ENCODE peak calls at places on chromosome 13, in six cellular contexts. Y, A, P, T, C and D are unnamed samples.

GRCh38 chr13:22451345-22451744 is 729.4 kb upstream of the SGCG start:
- DNase-seq in T (no peak), C (no peak), Y (no peak), A (no peak), P (peak; percentile 89), D (no peak)

GRCh38 chr13:102089177-102089576 is 312.7 kb downstream of the FGF14 start:
- DNase-seq in P (no peak), T (peak; percentile 34), A (no peak), Y (peak; percentile 11), C (no peak), D (no peak)

GRCh38 chr13:109699628-109700071 is 86.7 kb downstream of the IRS2 start:
- DNase-seq in C (no peak), T (peak; percentile 27), P (peak; percentile 22), Y (no peak), A (no peak), D (no peak)

GRCh38 chr13:28535734-28536133 is 40.8 kb upstream of the FLT1 start:
- DNase-seq in Y (no peak), T (no peak), P (no peak), C (no peak), A (no peak), D (no peak)

GRCh38 chr13:72290962-72291681 is 424.1 kb upstream of the DACH1 start:
- DNase-seq in P (no peak), Y (peak; percentile 81), T (no peak), C (peak; percentile 95), A (peak; percentile 91), D (no peak)

GRCh38 chr13:109744512-109745051 is 41.8 kb downstream of the IRS2 start:
- DNase-seq in C (peak; percentile 57), Y (peak; percentile 71), T (peak; percentile 76), A (peak; percentile 41), P (no peak), D (no peak)

GRCh38 chr13:107834717-107835116 is 380.6 kb downstream of the LIG4 start:
- DNase-seq in P (no peak), T (no peak), Y (no peak), C (peak; percentile 28), A (peak; percentile 24), D (no peak)

GRCh38 chr13:103640617-103641016 is 574.4 kb upstream of the SLC10A2 start:
- DNase-seq in P (no peak), Y (no peak), T (no peak), C (no peak), A (no peak), D (no peak)

GRCh38 chr13:19661126-19661525 is 27.7 kb downstream of the MPHOSPH8 start:
- DNase-seq in C (no peak), P (no peak), A (no peak), Y (no peak), T (no peak), D (no peak)

GRCh38 chr13:37417042-37417441 is 181.5 kb downstream of the POSTN start:
- DNase-seq in Y (no peak), C (no peak), A (no peak), P (no peak), T (peak; percentile 11), D (no peak)

GRCh38 chr13:21637296-21637695 is 33.3 kb upstream of the MICU2 start:
- DNase-seq in A (peak; percentile 68), Y (peak; percentile 96), T (no peak), P (no peak), C (peak; percentile 77), D (no peak)

GRCh38 chr13:34849406-34849805 is 92.7 kb upstream of the NBEA start:
- DNase-seq in A (no peak), Y (no peak), T (no peak), C (no peak), P (no peak), D (no peak)
- TF ChIP-seq EZH2 in A (no peak), Y (no peak), T (no peak), C (no peak), P (no peak), D (no peak)

GRCh38 chr13:112880221-112880641 is 88.8 kb upstream of the MCF2L start:
- DNase-seq in P (no peak), Y (no peak), C (no peak), T (no peak), A (no peak), D (no peak)
- TF ChIP-seq EZH2 in P (no peak), Y (no peak), C (no peak), T (no peak), A (no peak), D (no peak)

GRCh38 chr13:99993660-99994455 is 12.3 kb downstream of the ZIC2 start:
- DNase-seq in C (no peak), P (peak; percentile 17), T (peak; percentile 72), Y (no peak), A (no peak), D (no peak)

GRCh38 chr13:99996177-99996705 is 14.7 kb downstream of the ZIC2 start:
- DNase-seq in P (peak; percentile 57), T (peak; percentile 49), A (no peak), C (no peak), Y (no peak), D (peak; percentile 53)

GRCh38 chr13:99997702-99998219 is 16.2 kb downstream of the ZIC2 start:
- DNase-seq in P (no peak), A (no peak), C (no peak), T (no peak), Y (no peak), D (no peak)

GRCh38 chr13:99995104-99995502 is 13.5 kb downstream of the ZIC2 start:
- DNase-seq in Y (no peak), P (no peak), A (no peak), T (no peak), C (no peak), D (no peak)

DNA sequence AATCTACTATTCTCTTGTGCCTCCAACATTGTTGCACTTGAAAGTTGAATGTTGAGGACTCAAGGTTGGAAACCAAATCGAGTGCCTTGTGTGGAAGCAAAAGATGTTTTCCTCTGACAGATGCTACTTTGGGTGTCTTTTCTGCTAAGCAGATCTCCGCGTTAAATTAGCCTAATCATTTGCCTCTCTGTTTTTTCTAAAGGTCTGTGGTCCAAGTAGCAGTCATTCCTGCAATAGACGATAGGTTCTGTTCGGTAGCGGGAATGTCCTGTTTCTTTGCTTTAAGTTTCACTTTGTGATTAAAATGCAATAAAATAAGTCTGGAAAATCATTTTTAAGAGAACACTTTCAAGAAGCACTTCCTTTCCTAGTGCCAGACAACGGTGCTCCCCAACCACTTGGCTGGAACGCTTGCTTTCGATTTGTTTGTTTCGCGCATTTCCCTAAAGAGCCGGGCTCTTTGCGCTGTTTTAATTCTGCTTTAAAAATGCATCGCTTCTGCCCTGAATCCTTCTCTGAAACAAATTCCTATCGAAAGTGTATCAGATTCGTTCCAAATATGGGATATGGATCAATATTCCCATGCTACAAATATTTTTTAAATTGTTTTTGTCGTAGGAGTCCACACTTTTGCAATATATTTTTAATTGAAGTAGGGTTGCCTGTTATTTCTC is 14.1 kb downstream of the ZIC2 start:
- DNase-seq in T (peak; percentile 83), Y (no peak), A (no peak), P (peak; percentile 59), C (no peak), D (peak; percentile 55)
- TF ChIP-seq EZH2 in T (no peak), Y (peak; percentile 51), A (no peak), P (peak; percentile 52), C (peak; percentile 64), D (peak; percentile 78)

DNA sequence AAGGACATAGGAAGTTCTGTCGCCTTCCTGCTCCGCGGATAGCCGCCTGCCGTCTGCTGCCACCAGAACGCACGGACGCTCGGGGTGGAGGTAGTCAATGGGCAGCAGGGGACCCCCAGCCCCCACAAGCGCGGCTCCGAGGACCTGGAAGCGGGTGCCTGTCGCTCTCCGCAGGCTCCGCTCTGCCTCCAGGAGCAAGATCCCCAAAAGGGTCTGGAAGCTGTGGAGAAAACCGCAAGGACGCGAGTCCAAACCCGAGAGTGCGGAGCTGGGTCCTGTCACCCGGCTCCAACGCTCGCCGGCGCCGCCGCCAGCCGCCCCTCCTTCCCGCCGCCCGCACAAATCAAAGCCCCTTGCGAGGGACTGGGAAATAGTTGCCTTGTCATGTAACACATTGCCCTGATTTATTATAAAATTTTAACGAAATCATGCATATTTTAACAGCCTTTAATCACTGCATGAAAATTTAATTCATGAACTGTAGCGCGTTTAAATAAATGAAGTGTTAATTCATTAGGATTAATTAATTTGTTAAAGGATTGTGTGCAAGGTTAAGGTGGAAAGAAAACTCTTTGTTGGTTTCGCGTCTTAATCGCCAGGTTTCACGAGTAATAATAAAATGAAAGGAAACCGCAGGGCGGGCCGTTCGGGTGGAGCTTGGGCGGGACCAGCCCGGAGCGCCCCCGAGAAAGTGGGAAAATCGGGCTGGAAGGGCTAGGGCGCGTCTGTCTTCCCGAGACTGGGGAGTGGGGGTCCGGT is 5.5 kb upstream of the POU4F1 start:
- DNase-seq in T (no peak), A (no peak), Y (no peak), P (peak; percentile 58), C (no peak), D (peak; percentile 28)
- TF ChIP-seq EZH2 in T (peak; percentile 65), A (peak; percentile 91), Y (no peak), P (peak; percentile 100), C (peak; percentile 98), D (peak; percentile 40)